ENCODE peak calls at places on chromosomes 13 and 19, in eight cellular contexts. One of them, this sample, is unnamed. For H3K27me3, the result is how much of the 10 kb centered on the place peaks cover.

GRCh38 chr19:53808710-53809125 is 15.4 kb downstream of the NLRP12 start:
- DNase-seq in MM.1S: no peak
- DNase-seq in body of pancreas: no peak
- DNase-seq in bronchial epithelial cell: peak
- DNase-seq in tibial nerve: no peak
- DNase-seq in PC-3: peak
- DNase-seq in SK-N-SH: peak
- DNase-seq in right lobe of liver: no peak
- DNase-seq in this sample: peak

GRCh38 chr19:30333291-30334065 is 38.7 kb upstream of the ZNF536 start:
- DNase-seq in bronchial epithelial cell: no peak
- DNase-seq in MM.1S: no peak
- DNase-seq in tibial nerve: no peak
- DNase-seq in PC-3: no peak
- DNase-seq in SK-N-SH: no peak
- DNase-seq in body of pancreas: no peak
- DNase-seq in right lobe of liver: no peak
- DNase-seq in this sample: no peak

GRCh38 chr19:5665781-5666513 is 14.4 kb downstream of the MICOS13 start:
- DNase-seq in bronchial epithelial cell: peak
- DNase-seq in body of pancreas: no peak
- DNase-seq in SK-N-SH: no peak
- DNase-seq in PC-3: peak
- DNase-seq in right lobe of liver: no peak
- DNase-seq in tibial nerve: no peak
- DNase-seq in MM.1S: no peak
- DNase-seq in this sample: peak

GRCh38 chr13:32905063-32905863 is 111.0 kb upstream of the KL start:
- DNase-seq in PC-3: peak
- DNase-seq in bronchial epithelial cell: peak
- DNase-seq in body of pancreas: no peak
- DNase-seq in tibial nerve: no peak
- DNase-seq in MM.1S: peak
- DNase-seq in SK-N-SH: no peak
- DNase-seq in right lobe of liver: no peak
- DNase-seq in this sample: peak

GRCh38 chr19:10740798-10741197 is 22.9 kb downstream of the DNM2 start:
- DNase-seq in PC-3: peak
- DNase-seq in tibial nerve: no peak
- DNase-seq in MM.1S: no peak
- DNase-seq in right lobe of liver: no peak
- DNase-seq in SK-N-SH: no peak
- DNase-seq in bronchial epithelial cell: no peak
- DNase-seq in body of pancreas: no peak
- DNase-seq in this sample: no peak

GRCh38 chr13:53405616-53406015 is 377.0 kb downstream of the OLFM4 start:
- DNase-seq in right lobe of liver: no peak
- DNase-seq in PC-3: no peak
- DNase-seq in SK-N-SH: peak
- DNase-seq in MM.1S: no peak
- DNase-seq in body of pancreas: no peak
- DNase-seq in bronchial epithelial cell: no peak
- DNase-seq in tibial nerve: no peak
- DNase-seq in this sample: no peak

GRCh38 chr19:3665681-3666544 is 34.4 kb downstream of the PIP5K1C start:
- DNase-seq in SK-N-SH: peak
- DNase-seq in bronchial epithelial cell: no peak
- DNase-seq in right lobe of liver: peak
- DNase-seq in MM.1S: peak
- DNase-seq in body of pancreas: peak
- DNase-seq in PC-3: peak
- DNase-seq in tibial nerve: peak
- DNase-seq in this sample: no peak

GRCh38 chr13:110644892-110645521 is 29.7 kb downstream of the NAXD start:
- DNase-seq in body of pancreas: peak
- DNase-seq in SK-N-SH: peak
- DNase-seq in PC-3: peak
- DNase-seq in bronchial epithelial cell: peak
- DNase-seq in tibial nerve: no peak
- DNase-seq in MM.1S: peak
- DNase-seq in right lobe of liver: peak
- DNase-seq in this sample: peak

GRCh38 chr13:48192536-48192935 is 40.5 kb upstream of the ITM2B start:
- DNase-seq in PC-3: no peak
- DNase-seq in MM.1S: no peak
- DNase-seq in bronchial epithelial cell: no peak
- DNase-seq in tibial nerve: no peak
- DNase-seq in SK-N-SH: no peak
- DNase-seq in right lobe of liver: no peak
- DNase-seq in body of pancreas: no peak
- DNase-seq in this sample: no peak

GRCh38 chr13:39370554-39370953 is 232.4 kb downstream of the LHFPL6 start:
- DNase-seq in body of pancreas: no peak
- DNase-seq in tibial nerve: no peak
- DNase-seq in PC-3: no peak
- DNase-seq in MM.1S: no peak
- DNase-seq in right lobe of liver: no peak
- DNase-seq in SK-N-SH: no peak
- DNase-seq in bronchial epithelial cell: peak
- DNase-seq in this sample: peak

GRCh38 chr19:55014714-55015113 is 23.4 kb downstream of the GP6 start:
- DNase-seq in MM.1S: peak
- DNase-seq in right lobe of liver: peak
- DNase-seq in bronchial epithelial cell: no peak
- DNase-seq in SK-N-SH: peak
- DNase-seq in body of pancreas: no peak
- DNase-seq in tibial nerve: no peak
- DNase-seq in PC-3: peak
- DNase-seq in this sample: no peak

GRCh38 chr13:32323912-32324311 is 8.6 kb downstream of the BRCA2 start:
- DNase-seq in SK-N-SH: no peak
- DNase-seq in PC-3: peak
- DNase-seq in right lobe of liver: no peak
- DNase-seq in body of pancreas: no peak
- DNase-seq in tibial nerve: no peak
- DNase-seq in MM.1S: no peak
- DNase-seq in bronchial epithelial cell: peak
- DNase-seq in this sample: peak

GRCh38 chr13:30135351-30135750 is 172.0 kb downstream of the KATNAL1 start:
- DNase-seq in MM.1S: no peak
- DNase-seq in right lobe of liver: no peak
- DNase-seq in PC-3: no peak
- DNase-seq in bronchial epithelial cell: no peak
- DNase-seq in SK-N-SH: no peak
- DNase-seq in tibial nerve: no peak
- DNase-seq in body of pancreas: no peak
- DNase-seq in this sample: no peak

GRCh38 chr13:39415403-39415802 is 187.6 kb downstream of the LHFPL6 start:
- DNase-seq in SK-N-SH: peak
- DNase-seq in MM.1S: no peak
- DNase-seq in tibial nerve: no peak
- DNase-seq in bronchial epithelial cell: peak
- DNase-seq in right lobe of liver: peak
- DNase-seq in body of pancreas: peak
- DNase-seq in PC-3: peak
- DNase-seq in this sample: peak

GRCh38 chr19:55158848-55159793 is 1.6 kb upstream of the TNNI3 start:
- DNase-seq in SK-N-SH: no peak
- DNase-seq in PC-3: peak
- DNase-seq in MM.1S: no peak
- DNase-seq in body of pancreas: no peak
- DNase-seq in bronchial epithelial cell: peak
- DNase-seq in tibial nerve: no peak
- DNase-seq in right lobe of liver: no peak
- DNase-seq in this sample: no peak

GRCh38 chr13:41496420-41497234 is 39.3 kb downstream of the RGCC start:
- DNase-seq in bronchial epithelial cell: no peak
- DNase-seq in PC-3: no peak
- DNase-seq in MM.1S: peak
- DNase-seq in SK-N-SH: no peak
- DNase-seq in tibial nerve: no peak
- DNase-seq in body of pancreas: no peak
- DNase-seq in right lobe of liver: no peak
- DNase-seq in this sample: peak

GRCh38 chr13:79237981-79238380 is 168.1 kb downstream of the RBM26 start:
- DNase-seq in body of pancreas: no peak
- DNase-seq in right lobe of liver: no peak
- DNase-seq in MM.1S: no peak
- DNase-seq in tibial nerve: no peak
- DNase-seq in SK-N-SH: no peak
- DNase-seq in bronchial epithelial cell: peak
- DNase-seq in PC-3: no peak
- DNase-seq in this sample: no peak

GRCh38 chr19:33698576-33699435 is 77.1 kb downstream of the CHST8 start:
- DNase-seq in SK-N-SH: peak
- DNase-seq in tibial nerve: no peak
- DNase-seq in right lobe of liver: no peak
- DNase-seq in bronchial epithelial cell: no peak
- DNase-seq in MM.1S: no peak
- DNase-seq in PC-3: no peak
- DNase-seq in body of pancreas: no peak
- DNase-seq in this sample: no peak

GRCh38 chr13:113110852-113111315 is 5.3 kb downstream of the F7 start:
- DNase-seq in MM.1S: no peak
- DNase-seq in right lobe of liver: peak
- DNase-seq in PC-3: no peak
- DNase-seq in SK-N-SH: peak
- DNase-seq in tibial nerve: no peak
- DNase-seq in body of pancreas: peak
- DNase-seq in bronchial epithelial cell: no peak
- DNase-seq in this sample: no peak

GRCh38 chr13:48731957-48732569 is 78.3 kb downstream of the CYSLTR2 start:
- DNase-seq in body of pancreas: peak
- DNase-seq in right lobe of liver: peak
- DNase-seq in bronchial epithelial cell: no peak
- DNase-seq in MM.1S: peak
- DNase-seq in tibial nerve: no peak
- DNase-seq in PC-3: peak
- DNase-seq in SK-N-SH: peak
- DNase-seq in this sample: no peak

GRCh38 chr19:6906559-6906958 is 19.2 kb downstream of the ADGRE1 start:
- DNase-seq in tibial nerve: no peak
- DNase-seq in bronchial epithelial cell: no peak
- DNase-seq in body of pancreas: no peak
- DNase-seq in right lobe of liver: no peak
- DNase-seq in SK-N-SH: no peak
- DNase-seq in PC-3: no peak
- DNase-seq in MM.1S: no peak
- DNase-seq in this sample: no peak

DNA sequence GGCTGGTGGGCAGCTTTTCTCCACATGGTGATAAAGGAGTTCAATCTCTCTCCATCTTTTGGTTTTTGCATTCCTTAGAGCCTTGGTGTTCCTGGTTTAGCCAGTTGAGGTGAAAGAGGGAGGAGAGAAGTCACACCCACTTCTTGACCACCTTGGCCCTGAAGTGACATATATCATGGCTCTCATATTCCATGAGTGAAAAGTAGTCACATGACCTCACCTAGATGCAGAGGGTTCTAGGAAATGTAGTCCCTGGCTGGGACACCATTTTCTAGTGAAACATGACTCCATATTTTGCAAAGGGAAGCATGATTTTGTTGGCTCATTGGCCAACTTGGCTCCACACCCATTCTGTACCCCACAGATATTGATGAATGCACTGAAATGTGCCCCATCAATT is 16.1 kb downstream of the ADGRE1 start:
- DNase-seq in right lobe of liver: no peak
- DNase-seq in SK-N-SH: no peak
- DNase-seq in MM.1S: no peak
- DNase-seq in body of pancreas: no peak
- DNase-seq in tibial nerve: no peak
- DNase-seq in bronchial epithelial cell: no peak
- DNase-seq in PC-3: no peak
- DNase-seq in this sample: no peak
- H3K27me3 ChIP-seq in right lobe of liver: under half
- H3K27me3 ChIP-seq in SK-N-SH: under half
- H3K27me3 ChIP-seq in MM.1S: under half
- H3K27me3 ChIP-seq in body of pancreas: under half
- H3K27me3 ChIP-seq in tibial nerve: under half
- H3K27me3 ChIP-seq in bronchial epithelial cell: under half
- H3K27me3 ChIP-seq in PC-3: under half
- H3K27me3 ChIP-seq in this sample: under half

GRCh38 chr13:99974939-99975561 is 3.5 kb upstream of the ZIC5 start:
- DNase-seq in tibial nerve: no peak
- DNase-seq in SK-N-SH: peak
- DNase-seq in MM.1S: no peak
- DNase-seq in bronchial epithelial cell: no peak
- DNase-seq in PC-3: no peak
- DNase-seq in right lobe of liver: no peak
- DNase-seq in body of pancreas: no peak
- DNase-seq in this sample: no peak
- H3K27me3 ChIP-seq in tibial nerve: half or more
- H3K27me3 ChIP-seq in SK-N-SH: half or more
- H3K27me3 ChIP-seq in MM.1S: under half
- H3K27me3 ChIP-seq in bronchial epithelial cell: half or more
- H3K27me3 ChIP-seq in PC-3: half or more
- H3K27me3 ChIP-seq in right lobe of liver: half or more
- H3K27me3 ChIP-seq in body of pancreas: under half
- H3K27me3 ChIP-seq in this sample: half or more

GRCh38 chr13:99905814-99906213 is 65.8 kb downstream of the ZIC5 start:
- DNase-seq in MM.1S: no peak
- DNase-seq in right lobe of liver: no peak
- DNase-seq in body of pancreas: no peak
- DNase-seq in PC-3: no peak
- DNase-seq in tibial nerve: no peak
- DNase-seq in bronchial epithelial cell: no peak
- DNase-seq in SK-N-SH: no peak
- DNase-seq in this sample: no peak
- H3K27me3 ChIP-seq in MM.1S: under half
- H3K27me3 ChIP-seq in right lobe of liver: under half
- H3K27me3 ChIP-seq in body of pancreas: under half
- H3K27me3 ChIP-seq in PC-3: under half
- H3K27me3 ChIP-seq in tibial nerve: under half
- H3K27me3 ChIP-seq in bronchial epithelial cell: under half
- H3K27me3 ChIP-seq in SK-N-SH: under half
- H3K27me3 ChIP-seq in this sample: under half

GRCh38 chr13:27960362-27961226 is 8.5 kb downstream of the CDX2 start:
- DNase-seq in SK-N-SH: peak
- DNase-seq in MM.1S: peak
- DNase-seq in PC-3: peak
- DNase-seq in right lobe of liver: peak
- DNase-seq in body of pancreas: peak
- DNase-seq in tibial nerve: no peak
- DNase-seq in bronchial epithelial cell: peak
- DNase-seq in this sample: no peak

GRCh38 chr13:27961227-27962085 is 7.7 kb downstream of the CDX2 start:
- DNase-seq in body of pancreas: no peak
- DNase-seq in right lobe of liver: peak
- DNase-seq in MM.1S: no peak
- DNase-seq in PC-3: no peak
- DNase-seq in tibial nerve: no peak
- DNase-seq in bronchial epithelial cell: no peak
- DNase-seq in SK-N-SH: peak
- DNase-seq in this sample: no peak

GRCh38 chr13:27962128-27962841 is 6.8 kb downstream of the CDX2 start:
- DNase-seq in bronchial epithelial cell: no peak
- DNase-seq in tibial nerve: no peak
- DNase-seq in MM.1S: no peak
- DNase-seq in SK-N-SH: peak
- DNase-seq in body of pancreas: no peak
- DNase-seq in right lobe of liver: no peak
- DNase-seq in PC-3: no peak
- DNase-seq in this sample: no peak

GRCh38 chr13:27958928-27959539 is 10.1 kb downstream of the CDX2 start:
- DNase-seq in PC-3: no peak
- DNase-seq in SK-N-SH: no peak
- DNase-seq in MM.1S: no peak
- DNase-seq in tibial nerve: no peak
- DNase-seq in body of pancreas: no peak
- DNase-seq in right lobe of liver: no peak
- DNase-seq in bronchial epithelial cell: no peak
- DNase-seq in this sample: no peak

GRCh38 chr13:27959976-27960361 is 9.1 kb downstream of the CDX2 start:
- DNase-seq in right lobe of liver: no peak
- DNase-seq in bronchial epithelial cell: no peak
- DNase-seq in SK-N-SH: no peak
- DNase-seq in PC-3: no peak
- DNase-seq in body of pancreas: no peak
- DNase-seq in tibial nerve: no peak
- DNase-seq in MM.1S: no peak
- DNase-seq in this sample: no peak
- H3K27me3 ChIP-seq in right lobe of liver: under half
- H3K27me3 ChIP-seq in bronchial epithelial cell: under half
- H3K27me3 ChIP-seq in SK-N-SH: half or more
- H3K27me3 ChIP-seq in PC-3: under half
- H3K27me3 ChIP-seq in body of pancreas: under half
- H3K27me3 ChIP-seq in tibial nerve: half or more
- H3K27me3 ChIP-seq in MM.1S: under half
- H3K27me3 ChIP-seq in this sample: half or more

This sample was measured in IMR-90.